ENCODE peak calls at places on chromosome 1, in eight cellular contexts. L is EH, I is fibroblast of mammary gland, Y is foreskin melanocyte, R is HS-5, V is retina, Q is fibroblast of pulmonary artery, Z is HS-27A. D is an unnamed sample.

GRCh38 chr1:149916193-149916926 is 1.3 kb downstream of the SV2A start:
- DNase-seq in L (peak; percentile 44), I (no peak), Y (no peak), R (no peak), V (peak; percentile 10), Q (no peak), Z (no peak), D (no peak)

GRCh38 chr1:87330954-87331318 is 2.3 kb downstream of the LMO4 start:
- DNase-seq in L (no peak), I (no peak), Y (no peak), R (no peak), V (no peak), Q (no peak), Z (no peak), D (no peak)

GRCh38 chr1:240803151-240803550 is 191.2 kb upstream of the GREM2 start:
- DNase-seq in L (peak; percentile 65), I (peak; percentile 88), Y (no peak), R (peak; percentile 71), V (no peak), Q (peak; percentile 27), Z (peak; percentile 71), D (peak; percentile 35)

GRCh38 chr1:13228343-13228781 is 2.4 kb upstream of the PRAMEF18 start:
- DNase-seq in L (no peak), I (no peak), Y (no peak), R (no peak), V (no peak), Q (no peak), Z (no peak), D (no peak)

GRCh38 chr1:51044199-51044598 is 57.8 kb upstream of the C1orf185 start:
- DNase-seq in L (peak; percentile 3), I (peak; percentile 12), Y (no peak), R (no peak), V (no peak), Q (no peak), Z (no peak), D (no peak)

GRCh38 chr1:34742667-34743270 is 12.1 kb upstream of the GJB5 start:
- DNase-seq in L (peak; percentile 61), I (peak; percentile 48), Y (peak; percentile 29), R (peak; percentile 18), V (peak; percentile 87), Q (peak; percentile 66), Z (peak; percentile 35), D (no peak)

GRCh38 chr1:1435094-1435903 is at the start of gene VWA1:
- DNase-seq in L (peak; percentile 70), I (peak; percentile 45), Y (no peak), R (no peak), V (peak; percentile 77), Q (peak; percentile 65), Z (no peak), D (no peak)

GRCh38 chr1:247131236-247131635 is 27.1 kb upstream of the ZNF669 start:
- DNase-seq in L (no peak), I (no peak), Y (no peak), R (no peak), V (no peak), Q (no peak), Z (no peak), D (no peak)

GRCh38 chr1:205913451-205914204 is 29.6 kb downstream of the SLC26A9 start:
- DNase-seq in L (peak; percentile 43), I (peak; percentile 11), Y (no peak), R (no peak), V (no peak), Q (peak; percentile 76), Z (peak; percentile 67), D (no peak)

GRCh38 chr1:59730759-59731478 is 83.8 kb upstream of the HOOK1 start:
- DNase-seq in L (peak; percentile 95), I (peak; percentile 99), Y (peak; percentile 89), R (peak; percentile 78), V (no peak), Q (peak; percentile 91), Z (peak; percentile 72), D (peak; percentile 76)

GRCh38 chr1:184910596-184910995 is 63.7 kb downstream of the NIBAN1 start:
- DNase-seq in L (peak; percentile 54), I (peak; percentile 91), Y (no peak), R (peak; percentile 50), V (no peak), Q (peak; percentile 77), Z (no peak), D (no peak)

GRCh38 chr1:36322786-36323635 is 434 bp downstream of the EVA1B start:
- DNase-seq in L (peak; percentile 80), I (peak; percentile 68), Y (peak; percentile 45), R (no peak), V (peak; percentile 80), Q (peak; percentile 67), Z (no peak), D (no peak)

GRCh38 chr1:108141604-108142003 is 58.5 kb downstream of the SLC25A24 start:
- DNase-seq in L (peak; percentile 51), I (peak; percentile 49), Y (peak; percentile 48), R (peak; percentile 53), V (no peak), Q (peak; percentile 49), Z (no peak), D (no peak)

GRCh38 chr1:4416189-4416588 is 238.2 kb upstream of the AJAP1 start:
- DNase-seq in L (no peak), I (no peak), Y (no peak), R (no peak), V (no peak), Q (no peak), Z (no peak), D (no peak)

GRCh38 chr1:181099152-181100014 is 10.9 kb downstream of the IER5 start:
- DNase-seq in L (peak; percentile 83), I (peak; percentile 80), Y (no peak), R (no peak), V (no peak), Q (peak; percentile 66), Z (no peak), D (no peak)

GRCh38 chr1:1063945-1064831 is 9.9 kb downstream of the RNF223 start:
- DNase-seq in L (peak; percentile 76), I (peak; percentile 84), Y (peak; percentile 13), R (peak; percentile 56), V (peak; percentile 76), Q (peak; percentile 83), Z (peak; percentile 38), D (peak; percentile 85)

GRCh38 chr1:236016083-236016482 is 48.8 kb downstream of the NID1 start:
- DNase-seq in L (peak; percentile 54), I (peak; percentile 98), Y (no peak), R (no peak), V (no peak), Q (peak; percentile 41), Z (no peak), D (no peak)

GRCh38 chr1:234915923-234916675 is 212.5 kb downstream of the TOMM20 start:
- DNase-seq in L (peak; percentile 66), I (peak; percentile 24), Y (no peak), R (no peak), V (no peak), Q (no peak), Z (no peak), D (no peak)

GRCh38 chr1:28313710-28314510 is 14.9 kb upstream of the MED18 start:
- DNase-seq in L (peak; percentile 45), I (peak; percentile 60), Y (no peak), R (no peak), V (no peak), Q (peak; percentile 63), Z (no peak), D (peak; percentile 71)

GRCh38 chr1:100476736-100477135 is 61.2 kb upstream of the GPR88 start:
- DNase-seq in L (no peak), I (no peak), Y (no peak), R (no peak), V (no peak), Q (no peak), Z (no peak), D (no peak)

GRCh38 chr1:109985251-109986053 is 887 bp downstream of the AHCYL1 start:
- DNase-seq in L (no peak), I (peak; percentile 39), Y (no peak), R (no peak), V (no peak), Q (no peak), Z (no peak), D (no peak)

GRCh38 chr1:50977575-50978143 is 7.6 kb downstream of the CDKN2C start:
- DNase-seq in L (peak; percentile 72), I (no peak), Y (peak; percentile 41), R (no peak), V (peak; percentile 76), Q (peak; percentile 39), Z (no peak), D (no peak)

GRCh38 chr1:102732927-102733326 is 375.4 kb downstream of the COL11A1 start:
- DNase-seq in L (peak; percentile 41), I (peak; percentile 3), Y (no peak), R (no peak), V (no peak), Q (peak; percentile 69), Z (no peak), D (no peak)

GRCh38 chr1:234709473-234710279 is 99.7 kb upstream of the IRF2BP2 start:
- DNase-seq in L (no peak), I (no peak), Y (no peak), R (no peak), V (peak; percentile 39), Q (no peak), Z (no peak), D (no peak)

GRCh38 chr1:84688461-84689061 is 1.7 kb downstream of the SSX2IP start:
- DNase-seq in L (peak; percentile 25), I (peak; percentile 43), Y (no peak), R (no peak), V (no peak), Q (peak; percentile 39), Z (no peak), D (no peak)

GRCh38 chr1:217482356-217483102 is 148.4 kb downstream of the GPATCH2 start:
- DNase-seq in L (peak; percentile 82), I (peak; percentile 90), Y (peak; percentile 35), R (peak; percentile 32), V (no peak), Q (peak; percentile 80), Z (peak; percentile 30), D (peak; percentile 69)

GRCh38 chr1:53601031-53601745 is 137.8 kb downstream of the GLIS1 start:
- DNase-seq in L (no peak), I (no peak), Y (no peak), R (no peak), V (no peak), Q (no peak), Z (no peak), D (no peak)

D was measured in kidney epithelial cell.